ENCODE peak calls at places on chromosomes 5 and 9, in four cellular contexts. F is LHCN-M2, R is SW 1271, S is HuH-7. Z is an unnamed sample.
A peak's percentile ranks its signal among the peaks of the same experiment; 100 is the strongest.

GRCh38 chr9:93659044-93659836 is 82.9 kb downstream of the PHF2 start:
- DNase-seq in F (no peak), R (no peak), S (no peak), Z (no peak)

GRCh38 chr5:146659961-146660360 is 144.0 kb upstream of the GPR151 start:
- DNase-seq in F (no peak), R (no peak), S (no peak), Z (no peak)

GRCh38 chr9:111900081-111900805 is 3.6 kb downstream of the UGCG start:
- DNase-seq in F (peak; percentile 45), R (no peak), S (no peak), Z (no peak)

GRCh38 chr5:90783460-90784333 is 225.1 kb downstream of the ADGRV1 start:
- DNase-seq in F (peak; percentile 58), R (peak; percentile 21), S (peak; percentile 28), Z (peak; percentile 78)

GRCh38 chr9:18379073-18379811 is 94.7 kb upstream of the ADAMTSL1 start:
- DNase-seq in F (peak; percentile 80), R (no peak), S (no peak), Z (no peak)

GRCh38 chr9:75152416-75152815 is 64.1 kb downstream of the OSTF1 start:
- DNase-seq in F (no peak), R (no peak), S (no peak), Z (no peak)

GRCh38 chr5:131081371-131081770 is 83.7 kb downstream of the HINT1 start:
- DNase-seq in F (peak; percentile 50), R (no peak), S (no peak), Z (no peak)

GRCh38 chr5:175692235-175692995 is 34.5 kb downstream of the HRH2 start:
- DNase-seq in F (no peak), R (no peak), S (no peak), Z (no peak)

GRCh38 chr5:143495124-143495523 is 91.6 kb upstream of the NR3C1 start:
- DNase-seq in F (no peak), R (no peak), S (no peak), Z (no peak)

GRCh38 chr5:23655674-23656073 is 148.3 kb downstream of the PRDM9 start:
- DNase-seq in F (no peak), R (no peak), S (no peak), Z (no peak)

GRCh38 chr5:124355928-124356327 is 390.5 kb downstream of the ZNF608 start:
- DNase-seq in F (no peak), R (no peak), S (no peak), Z (no peak)

GRCh38 chr5:103441523-103441922 is 121.1 kb downstream of the NUDT12 start:
- DNase-seq in F (no peak), R (no peak), S (no peak), Z (no peak)

GRCh38 chr5:69288668-69289067 is 43.9 kb downstream of the CCDC125 start:
- DNase-seq in F (no peak), R (no peak), S (no peak), Z (no peak)

GRCh38 chr9:5470122-5470521 is 19.8 kb downstream of the CD274 start:
- DNase-seq in F (no peak), R (no peak), S (no peak), Z (no peak)

GRCh38 chr9:16180546-16180945 is 627.7 kb downstream of the CCDC171 start:
- DNase-seq in F (peak; percentile 47), R (no peak), S (no peak), Z (no peak)

GRCh38 chr5:62457071-62457470 is 44.5 kb downstream of the IPO11 start:
- DNase-seq in F (peak; percentile 49), R (no peak), S (no peak), Z (no peak)

GRCh38 chr9:70218767-70219166 is 40.0 kb upstream of the SMC5 start:
- DNase-seq in F (peak; percentile 49), R (no peak), S (no peak), Z (no peak)

GRCh38 chr5:119063579-119064379 is 7.1 kb upstream of the DMXL1 start:
- DNase-seq in F (peak; percentile 12), R (no peak), S (no peak), Z (no peak)

GRCh38 chr5:102855684-102856373 is 100.7 kb downstream of the PAM start:
- DNase-seq in F (peak; percentile 22), R (no peak), S (no peak), Z (no peak)

GRCh38 chr9:135065151-135065550 is 22.3 kb upstream of the OLFM1 start:
- DNase-seq in F (no peak), R (no peak), S (no peak), Z (no peak)

GRCh38 chr9:110199643-110200042 is 8.3 kb downstream of the C9orf152 start:
- DNase-seq in F (no peak), R (no peak), S (no peak), Z (no peak)

GRCh38 chr5:157659886-157660660 is 7.8 kb upstream of the SOX30 start:
- DNase-seq in F (no peak), R (no peak), S (no peak), Z (no peak)

GRCh38 chr5:50595199-50595598 is 71.2 kb upstream of the PARP8 start:
- DNase-seq in F (peak; percentile 91), R (peak; percentile 25), S (no peak), Z (no peak)

GRCh38 chr5:87268970-87269377 is 1.3 kb downstream of the RASA1 start:
- DNase-seq in F (no peak), R (no peak), S (no peak), Z (no peak)

GRCh38 chr5:673140-673836 is 19.9 kb downstream of the TPPP start:
- DNase-seq in F (no peak), R (no peak), S (no peak), Z (no peak)

GRCh38 chr5:15609076-15609725 is 109.2 kb downstream of the FBXL7 start:
- DNase-seq in F (no peak), R (no peak), S (no peak), Z (peak; percentile 20)

GRCh38 chr9:131608469-131609115 is 63.3 kb downstream of the PRRT1B start:
- DNase-seq in F (peak; percentile 82), R (peak; percentile 34), S (peak; percentile 44), Z (no peak)

GRCh38 chr5:4116834-4117233 is 521.2 kb downstream of the IRX1 start:
- DNase-seq in F (no peak), R (no peak), S (no peak), Z (no peak)

GRCh38 chr5:82676663-82677062 is 398.5 kb upstream of the RPS23 start:
- DNase-seq in F (no peak), R (no peak), S (no peak), Z (no peak)

Z was measured in midbrain.